ENCODE peak calls at places on chromosomes 16 and 17, in five cellular contexts. Q, T, S, M and W are unnamed samples.

GRCh38 chr16:64589836-64590235 is 532.0 kb downstream of the CDH11 start:
- DNase-seq in S (no peak), T (no peak), M (no peak), Q (no peak), W (no peak)

GRCh38 chr17:77609553-77610517 is 348.7 kb upstream of the TNRC6C start:
- DNase-seq in Q (no peak), M (peak; percentile 81), S (no peak), T (peak; percentile 80), W (no peak)

GRCh38 chr17:2631211-2631610 is 37.8 kb downstream of the PAFAH1B1 start:
- DNase-seq in T (no peak), M (no peak), Q (no peak), S (no peak), W (no peak)

GRCh38 chr17:42194133-42194899 is at the start of gene GHDC:
- DNase-seq in S (peak; percentile 86), T (peak; percentile 75), Q (peak; percentile 80), M (peak; percentile 88), W (no peak)

GRCh38 chr17:60664022-60664421 is 13.6 kb upstream of the BCAS3 start:
- DNase-seq in S (no peak), T (no peak), M (no peak), Q (no peak), W (no peak)

GRCh38 chr16:85425061-85425662 is 188.0 kb upstream of the GSE1 start:
- DNase-seq in T (no peak), Q (no peak), M (peak; percentile 3), S (no peak), W (peak; percentile 54)

GRCh38 chr17:40035162-40035559 is 19.0 kb downstream of the MED24 start:
- DNase-seq in Q (no peak), M (peak; percentile 34), S (no peak), T (no peak), W (no peak)

GRCh38 chr17:27463235-27463677 is 7.0 kb downstream of the KSR1 start:
- DNase-seq in Q (no peak), M (peak; percentile 39), T (no peak), S (no peak), W (no peak)

GRCh38 chr16:81088836-81089235 is 7.4 kb downstream of the GCSH start:
- DNase-seq in Q (no peak), M (no peak), S (no peak), T (no peak), W (no peak)

GRCh38 chr17:82019208-82019727 is 3.4 kb downstream of the CENPX start:
- DNase-seq in M (no peak), T (no peak), S (no peak), Q (no peak), W (no peak)

GRCh38 chr16:81885976-81886586 is 107.0 kb downstream of the PLCG2 start:
- DNase-seq in T (no peak), S (no peak), M (peak; percentile 42), Q (no peak), W (peak; percentile 60)

GRCh38 chr16:23505942-23506605 is 4.2 kb downstream of the GGA2 start:
- DNase-seq in S (no peak), M (no peak), T (no peak), Q (no peak), W (no peak)